ENCODE peak calls at places on chromosomes 7 and 10, in five cellular contexts. U is epithelial cell of prostate, D is SJSA1, X is substantia nigra, G is neural progenitor cell. R is an unnamed sample.

GRCh38 chr10:132587175-132587574 is 49.6 kb downstream of the INPP5A start:
- DNase-seq in U (no peak), D (no peak), X (no peak), G (no peak), R (peak; percentile 55)

GRCh38 chr7:77428777-77429231 is 12.7 kb upstream of the GSAP start:
- DNase-seq in U (no peak), D (no peak), X (no peak), G (peak; percentile 11), R (no peak)

GRCh38 chr10:119209050-119209735 is 1.8 kb downstream of the GRK5 start:
- DNase-seq in U (no peak), D (peak; percentile 78), X (peak; percentile 4), G (peak; percentile 83), R (peak; percentile 88)

GRCh38 chr10:97532935-97533671 is 34.4 kb downstream of the UBTD1 start:
- DNase-seq in U (no peak), D (no peak), X (no peak), G (peak; percentile 33), R (peak; percentile 92)

GRCh38 chr10:100468322-100468721 is 5.5 kb downstream of the WNT8B start:
- DNase-seq in U (no peak), D (no peak), X (no peak), G (peak; percentile 26), R (no peak)

GRCh38 chr7:98267305-98267704 is 14.2 kb upstream of the BRI3 start:
- DNase-seq in U (no peak), D (no peak), X (no peak), G (no peak), R (no peak)

GRCh38 chr10:101563007-101563406 is 25.1 kb downstream of the POLL start:
- DNase-seq in U (no peak), D (no peak), X (no peak), G (no peak), R (no peak)

GRCh38 chr7:74453321-74454011 is at the start of gene GTF2IRD1:
- DNase-seq in U (peak; percentile 33), D (peak; percentile 40), X (peak; percentile 21), G (peak; percentile 91), R (peak; percentile 99)

GRCh38 chr10:63352976-63353375 is 112.8 kb downstream of the JMJD1C start:
- DNase-seq in U (no peak), D (no peak), X (no peak), G (no peak), R (no peak)

GRCh38 chr7:134432296-134433152 is 26.4 kb downstream of the AKR1B1 start:
- DNase-seq in U (no peak), D (peak; percentile 97), X (peak; percentile 66), G (peak; percentile 90), R (peak; percentile 92)

GRCh38 chr7:134428942-134429341 is 30.0 kb downstream of the AKR1B1 start:
- DNase-seq in U (no peak), D (no peak), X (no peak), G (no peak), R (no peak)

GRCh38 chr7:134429481-134429880 is 29.4 kb downstream of the AKR1B1 start:
- DNase-seq in U (no peak), D (no peak), X (no peak), G (no peak), R (no peak)

GRCh38 chr7:134433430-134433829 is 25.5 kb downstream of the AKR1B1 start:
- DNase-seq in U (no peak), D (no peak), X (no peak), G (no peak), R (no peak)

DNA sequence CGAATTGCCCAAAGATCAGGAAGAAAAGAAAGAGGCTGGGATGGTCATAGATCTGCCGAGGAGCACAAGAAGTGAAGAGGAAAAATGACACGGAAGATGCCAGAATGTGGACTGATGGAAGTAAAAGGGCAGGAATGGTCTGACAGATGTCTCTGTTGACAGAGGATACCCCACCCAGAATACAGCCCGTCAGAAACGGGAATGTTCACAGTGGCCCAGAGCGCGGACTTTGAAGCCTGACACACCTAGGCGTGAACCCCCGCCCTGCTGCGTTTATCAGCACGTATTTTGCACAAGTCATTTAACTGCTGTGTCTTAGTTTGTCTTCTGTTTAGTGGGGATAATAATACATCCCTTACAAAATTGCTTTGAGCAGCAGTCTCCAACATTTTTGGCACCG is 27.1 kb downstream of the AKR1B1 start:
- DNase-seq in U (no peak), D (no peak), X (no peak), G (no peak), R (no peak)
- H3K27ac ChIP-seq in U (peak overlapping the region; percentile 73), D (peak overlapping the region; percentile 57), X (no peak overlapping the region), G (no peak overlapping the region), R (peak overlapping the region; percentile 64)

DNA sequence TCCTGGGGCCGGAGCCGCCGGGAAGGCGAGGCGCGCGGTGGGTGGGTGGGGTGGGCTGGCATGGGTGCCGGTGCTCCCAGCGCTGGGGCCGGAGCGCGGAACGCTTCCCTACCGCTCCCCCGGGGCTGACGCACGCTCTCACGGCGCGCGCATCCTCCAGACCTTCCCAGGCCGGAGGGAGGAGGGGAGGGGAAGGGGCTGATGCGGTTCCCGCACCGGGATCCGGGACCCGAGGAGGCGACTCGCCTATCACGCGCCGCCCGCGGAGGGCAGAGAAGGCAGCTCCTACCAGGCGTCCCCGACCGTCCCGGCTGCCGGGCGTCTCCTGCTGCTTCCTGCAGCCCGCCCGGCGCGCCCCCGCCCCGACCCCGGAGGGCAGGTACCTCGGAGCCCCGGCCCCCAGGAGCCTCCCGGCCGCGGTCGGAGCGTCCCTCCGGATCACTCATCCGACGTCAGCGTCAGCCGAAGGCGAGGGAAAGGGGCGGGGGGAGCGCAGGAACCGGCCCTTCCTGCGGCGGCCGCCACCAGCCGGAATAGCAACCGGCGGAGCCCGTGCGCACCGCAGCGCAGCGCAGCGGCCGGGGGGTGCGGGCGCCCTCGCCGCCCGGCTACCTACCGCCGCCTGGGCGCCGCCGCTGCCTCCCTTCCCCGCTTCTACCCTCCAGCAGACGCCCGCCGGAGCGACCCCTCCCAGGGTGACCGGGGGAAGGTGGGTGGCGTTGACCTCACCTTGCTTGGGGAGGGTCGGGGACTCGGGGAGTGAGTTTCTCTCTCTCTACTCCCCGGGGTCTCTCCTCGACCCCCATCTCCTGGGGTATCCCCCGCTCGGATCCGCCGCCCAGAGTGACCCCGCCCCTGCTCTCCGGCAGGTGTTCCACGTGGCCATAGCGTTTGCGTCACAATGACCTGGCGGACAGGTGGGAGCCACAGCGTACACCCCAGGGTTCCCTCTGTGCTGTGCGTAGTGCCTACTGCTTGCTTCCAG is at the start of gene ICA1:
- DNase-seq in U (no peak), D (no peak), X (no peak), G (peak; percentile 91), R (peak; percentile 83)
- H3K27ac ChIP-seq in U (peak within 1 kb of the TSS; percentile 60), D (no peak within 1 kb of the TSS), X (no peak within 1 kb of the TSS), G (no peak within 1 kb of the TSS), R (no peak within 1 kb of the TSS)

GRCh38 chr10:72340510-72340895 is 14.2 kb downstream of the DNAJB12 start:
- DNase-seq in U (no peak), D (peak; percentile 54), X (no peak), G (peak; percentile 79), R (peak; percentile 92)

GRCh38 chr10:72340911-72341310 is 13.8 kb downstream of the DNAJB12 start:
- DNase-seq in U (no peak), D (no peak), X (no peak), G (no peak), R (no peak)

GRCh38 chr10:72348282-72348681 is 6.4 kb downstream of the DNAJB12 start:
- DNase-seq in U (no peak), D (no peak), X (no peak), G (no peak), R (no peak)

GRCh38 chr10:72342911-72343310 is 11.8 kb downstream of the DNAJB12 start:
- DNase-seq in U (no peak), D (no peak), X (no peak), G (no peak), R (no peak)

GRCh38 chr10:72344932-72345331 is 9.8 kb downstream of the DNAJB12 start:
- DNase-seq in U (no peak), D (no peak), X (no peak), G (no peak), R (no peak)
- H3K27ac ChIP-seq in U (no peak overlapping the region), D (no peak overlapping the region), X (peak overlapping the region; percentile 64), G (no peak overlapping the region), R (no peak overlapping the region)

DNA sequence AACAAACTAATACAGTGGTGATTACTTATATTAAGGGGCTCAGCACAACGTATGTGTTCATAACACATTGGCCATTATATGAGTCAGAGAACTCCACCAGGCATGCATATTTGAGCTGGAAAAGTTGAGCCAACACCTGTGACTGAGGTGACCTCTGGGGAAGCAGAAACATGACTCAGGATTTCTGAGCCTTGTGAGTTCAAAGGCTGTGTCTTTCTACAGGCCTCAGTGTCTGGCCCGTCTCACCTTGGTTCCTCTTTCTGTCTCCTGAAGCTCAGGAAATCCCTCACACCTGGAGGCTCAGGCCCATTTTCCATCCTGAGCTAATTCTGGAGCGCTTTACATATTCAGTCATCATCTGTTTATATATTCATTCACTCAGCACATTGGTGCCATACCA is 230.9 kb upstream of the AGK start:
- DNase-seq in U (no peak), D (no peak), X (no peak), G (no peak), R (peak; percentile 61)
- H3K27ac ChIP-seq in U (no peak overlapping the region), D (no peak overlapping the region), X (no peak overlapping the region), G (no peak overlapping the region), R (no peak overlapping the region)

DNA sequence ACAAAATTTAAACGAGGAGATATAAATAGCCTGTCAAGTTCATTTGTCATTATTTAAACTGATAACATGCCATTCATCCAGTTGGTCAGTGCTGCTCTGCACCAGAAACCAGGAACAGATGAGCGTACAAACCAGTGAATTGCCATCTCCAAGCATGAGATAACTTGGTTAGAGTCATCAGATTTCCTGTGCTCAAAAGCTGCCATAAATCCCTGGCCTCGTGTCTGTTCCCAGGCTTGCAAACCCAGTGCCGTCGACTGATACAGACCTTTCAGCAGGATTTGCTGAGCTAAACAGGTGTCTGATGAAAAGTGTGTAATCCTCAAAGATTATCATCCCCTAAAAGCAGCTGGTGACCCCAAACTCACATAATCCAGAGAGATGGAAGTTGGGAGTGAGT is 96.0 kb upstream of the SAMD8 start:
- DNase-seq in U (no peak), D (no peak), X (no peak), G (no peak), R (no peak)
- H3K27ac ChIP-seq in U (no peak overlapping the region), D (no peak overlapping the region), X (no peak overlapping the region), G (no peak overlapping the region), R (no peak overlapping the region)

GRCh38 chr7:30470783-30471182 is 7.8 kb downstream of the NOD1 start:
- DNase-seq in U (no peak), D (peak; percentile 68), X (no peak), G (no peak), R (no peak)
- H3K27ac ChIP-seq in U (no peak overlapping the region), D (peak overlapping the region; percentile 30), X (no peak overlapping the region), G (no peak overlapping the region), R (peak overlapping the region; percentile 99)

GRCh38 chr10:70673929-70674559 is 1.7 kb downstream of the ADAMTS14 start:
- DNase-seq in U (no peak), D (peak; percentile 20), X (no peak), G (no peak), R (no peak)
- H3K27ac ChIP-seq in U (no peak overlapping the region), D (no peak overlapping the region), X (peak overlapping the region; percentile 83), G (no peak overlapping the region), R (peak overlapping the region; percentile 93)

GRCh38 chr10:130244031-130244927 is 108.1 kb downstream of the GLRX3 start:
- DNase-seq in U (no peak), D (no peak), X (no peak), G (no peak), R (no peak)
- H3K27ac ChIP-seq in U (no peak overlapping the region), D (no peak overlapping the region), X (no peak overlapping the region), G (no peak overlapping the region), R (no peak overlapping the region)